ENCODE peak calls at places on chromosomes 16 and 17, in four cellular contexts. One of them, this sample, is unnamed.

GRCh38 chr16:50178397-50179018 is 25.4 kb downstream of the TENT4B start:
- DNase-seq in central memory CD8-positive, alpha-beta T cell: no peak
- DNase-seq in heart left ventricle: no peak
- DNase-seq in left colon: no peak
- DNase-seq in this sample: no peak

GRCh38 chr17:30433514-30433913 is 43.7 kb upstream of the GOSR1 start:
- DNase-seq in central memory CD8-positive, alpha-beta T cell: no peak
- DNase-seq in heart left ventricle: no peak
- DNase-seq in left colon: no peak
- DNase-seq in this sample: no peak

GRCh38 chr17:65057520-65058075 is 1.1 kb upstream of the GNA13 start:
- DNase-seq in central memory CD8-positive, alpha-beta T cell: no peak
- DNase-seq in heart left ventricle: peak; percentile 52
- DNase-seq in left colon: peak; percentile 40
- DNase-seq in this sample: no peak

GRCh38 chr16:69917311-69917710 is 33.8 kb upstream of the CLEC18A start:
- DNase-seq in central memory CD8-positive, alpha-beta T cell: no peak
- DNase-seq in heart left ventricle: no peak
- DNase-seq in left colon: no peak
- DNase-seq in this sample: no peak

GRCh38 chr17:40124279-40125141 is 2.7 kb downstream of the MSL1 start:
- DNase-seq in central memory CD8-positive, alpha-beta T cell: no peak
- DNase-seq in heart left ventricle: no peak
- DNase-seq in left colon: peak; percentile 21
- DNase-seq in this sample: no peak

GRCh38 chr16:3690991-3691720 is 26.2 kb downstream of the TRAP1 start:
- DNase-seq in central memory CD8-positive, alpha-beta T cell: no peak
- DNase-seq in heart left ventricle: peak; percentile 25
- DNase-seq in left colon: no peak
- DNase-seq in this sample: no peak

GRCh38 chr16:48919791-48920190 is 309.8 kb upstream of the N4BP1 start:
- DNase-seq in central memory CD8-positive, alpha-beta T cell: no peak
- DNase-seq in heart left ventricle: no peak
- DNase-seq in left colon: no peak
- DNase-seq in this sample: no peak

GRCh38 chr16:88940196-88941050 is 36.6 kb downstream of the CBFA2T3 start:
- DNase-seq in central memory CD8-positive, alpha-beta T cell: no peak
- DNase-seq in heart left ventricle: peak; percentile 29
- DNase-seq in left colon: peak; percentile 38
- DNase-seq in this sample: no peak

GRCh38 chr17:34235389-34236028 is 19.6 kb upstream of the CCL2 start:
- DNase-seq in central memory CD8-positive, alpha-beta T cell: no peak
- DNase-seq in heart left ventricle: peak; percentile 85
- DNase-seq in left colon: no peak
- DNase-seq in this sample: no peak

GRCh38 chr17:6444573-6445335 is 499 bp downstream of the PIMREG start:
- DNase-seq in central memory CD8-positive, alpha-beta T cell: no peak
- DNase-seq in heart left ventricle: no peak
- DNase-seq in left colon: no peak
- DNase-seq in this sample: no peak

GRCh38 chr17:61717352-61717751 is 126.3 kb upstream of the NACA2 start:
- DNase-seq in central memory CD8-positive, alpha-beta T cell: no peak
- DNase-seq in heart left ventricle: no peak
- DNase-seq in left colon: no peak
- DNase-seq in this sample: no peak

GRCh38 chr17:20217677-20218076 is 208.5 kb downstream of the SPECC1 start:
- DNase-seq in central memory CD8-positive, alpha-beta T cell: no peak
- DNase-seq in heart left ventricle: no peak
- DNase-seq in left colon: no peak
- DNase-seq in this sample: no peak

GRCh38 chr16:52963471-52963870 is 89.2 kb downstream of the CHD9NB start:
- DNase-seq in central memory CD8-positive, alpha-beta T cell: no peak
- DNase-seq in heart left ventricle: no peak
- DNase-seq in left colon: no peak
- DNase-seq in this sample: no peak

GRCh38 chr17:14464741-14465140 is 163.9 kb downstream of the HS3ST3B1 start:
- DNase-seq in central memory CD8-positive, alpha-beta T cell: no peak
- DNase-seq in heart left ventricle: no peak
- DNase-seq in left colon: no peak
- DNase-seq in this sample: no peak

GRCh38 chr16:53821957-53822625 is 118.1 kb downstream of the FTO start:
- DNase-seq in central memory CD8-positive, alpha-beta T cell: no peak
- DNase-seq in heart left ventricle: no peak
- DNase-seq in left colon: no peak
- DNase-seq in this sample: no peak

GRCh38 chr16:30369938-30370443 is 303 bp downstream of the TBC1D10B start:
- DNase-seq in central memory CD8-positive, alpha-beta T cell: no peak
- DNase-seq in heart left ventricle: no peak
- DNase-seq in left colon: no peak
- DNase-seq in this sample: no peak

GRCh38 chr17:46739982-46740381 is 78.5 kb downstream of the WNT3 start:
- DNase-seq in central memory CD8-positive, alpha-beta T cell: no peak
- DNase-seq in heart left ventricle: no peak
- DNase-seq in left colon: no peak
- DNase-seq in this sample: no peak

GRCh38 chr17:17119533-17119932 is 77.3 kb downstream of the MPRIP start:
- DNase-seq in central memory CD8-positive, alpha-beta T cell: peak; percentile 42
- DNase-seq in heart left ventricle: peak; percentile 35
- DNase-seq in left colon: peak; percentile 59
- DNase-seq in this sample: no peak

GRCh38 chr17:49497147-49498036 is 2.3 kb downstream of the NGFR start:
- DNase-seq in central memory CD8-positive, alpha-beta T cell: no peak
- DNase-seq in heart left ventricle: peak; percentile 68
- DNase-seq in left colon: peak; percentile 25
- DNase-seq in this sample: no peak

GRCh38 chr17:3966720-3967363 is 2.6 kb upstream of the ATP2A3 start:
- DNase-seq in central memory CD8-positive, alpha-beta T cell: no peak
- DNase-seq in heart left ventricle: no peak
- DNase-seq in left colon: peak; percentile 82
- DNase-seq in this sample: no peak

GRCh38 chr17:12990041-12990808 is 27.6 kb downstream of the ELAC2 start:
- DNase-seq in central memory CD8-positive, alpha-beta T cell: no peak
- DNase-seq in heart left ventricle: peak; percentile 83
- DNase-seq in left colon: no peak
- DNase-seq in this sample: no peak

GRCh38 chr17:12282056-12282455 is 261.4 kb downstream of the MAP2K4 start:
- DNase-seq in central memory CD8-positive, alpha-beta T cell: no peak
- DNase-seq in heart left ventricle: no peak
- DNase-seq in left colon: no peak
- DNase-seq in this sample: no peak

GRCh38 chr16:69187387-69187890 is 475 bp downstream of the SNTB2 start:
- DNase-seq in central memory CD8-positive, alpha-beta T cell: peak; percentile 16
- DNase-seq in heart left ventricle: peak; percentile 62
- DNase-seq in left colon: peak; percentile 69
- DNase-seq in this sample: peak; percentile 36

GRCh38 chr16:11393861-11394592 is 48.8 kb downstream of the RMI2 start:
- DNase-seq in central memory CD8-positive, alpha-beta T cell: no peak
- DNase-seq in heart left ventricle: no peak
- DNase-seq in left colon: no peak
- DNase-seq in this sample: no peak

GRCh38 chr17:50523208-50523607 is 9.3 kb upstream of the EPN3 start:
- DNase-seq in central memory CD8-positive, alpha-beta T cell: no peak
- DNase-seq in heart left ventricle: no peak
- DNase-seq in left colon: no peak
- DNase-seq in this sample: no peak

GRCh38 chr16:29820730-29821662 is 734 bp downstream of the MVP start:
- DNase-seq in central memory CD8-positive, alpha-beta T cell: no peak
- DNase-seq in heart left ventricle: peak; percentile 48
- DNase-seq in left colon: peak; percentile 89
- DNase-seq in this sample: no peak

GRCh38 chr17:82297804-82298537 is 19.4 kb downstream of the CD7 start:
- DNase-seq in central memory CD8-positive, alpha-beta T cell: peak; percentile 96
- DNase-seq in heart left ventricle: peak; percentile 93
- DNase-seq in left colon: peak; percentile 94
- DNase-seq in this sample: peak; percentile 69

GRCh38 chr17:14762736-14763479 is 462.0 kb downstream of the HS3ST3B1 start:
- DNase-seq in central memory CD8-positive, alpha-beta T cell: no peak
- DNase-seq in heart left ventricle: no peak
- DNase-seq in left colon: no peak
- DNase-seq in this sample: no peak

GRCh38 chr17:3886776-3887175 is 6.1 kb downstream of the CAMKK1 start:
- DNase-seq in central memory CD8-positive, alpha-beta T cell: no peak
- DNase-seq in heart left ventricle: peak; percentile 65
- DNase-seq in left colon: no peak
- DNase-seq in this sample: no peak

GRCh38 chr16:53805747-53806146 is 101.8 kb downstream of the FTO start:
- DNase-seq in central memory CD8-positive, alpha-beta T cell: no peak
- DNase-seq in heart left ventricle: no peak
- DNase-seq in left colon: no peak
- DNase-seq in this sample: no peak

GRCh38 chr16:79182618-79183017 is 417.9 kb downstream of the MAF start:
- DNase-seq in central memory CD8-positive, alpha-beta T cell: no peak
- DNase-seq in heart left ventricle: no peak
- DNase-seq in left colon: no peak
- DNase-seq in this sample: no peak